ENCODE peak calls at places on chromosome 12, in four cellular contexts. L is IMR-90, P is H9, O is mesenchymal stem cell. H is an unnamed sample.

GRCh38 chr12:106976013-106976658 is 10.8 kb downstream of the MTERF2 start:
- DNase-seq in L (peak), P (no peak), O (peak), H (no peak)

GRCh38 chr12:104454997-104455396 is 1.8 kb upstream of the CHST11 start:
- DNase-seq in L (peak), P (no peak), O (peak), H (no peak)

GRCh38 chr12:28114488-28114887 is 75.8 kb upstream of the CCDC91 start:
- DNase-seq in O (peak), P (no peak), L (peak), H (no peak)

GRCh38 chr12:26623136-26623535 is 209.9 kb downstream of the ITPR2 start:
- DNase-seq in P (no peak), L (no peak), O (no peak), H (no peak)

GRCh38 chr12:43957732-43958131 is 121.9 kb downstream of the TMEM117 start:
- DNase-seq in L (peak), O (peak), P (no peak), H (peak)

GRCh38 chr12:75816892-75817291 is 214.7 kb downstream of the PHLDA1 start:
- DNase-seq in O (peak), P (no peak), L (peak), H (no peak)

GRCh38 chr12:62306569-62307530 is 46.6 kb downstream of the USP15 start:
- DNase-seq in L (no peak), P (no peak), O (no peak), H (no peak)

GRCh38 chr12:76768566-76768965 is 4.7 kb downstream of the ZDHHC17 start:
- DNase-seq in P (no peak), O (no peak), L (peak), H (no peak)

GRCh38 chr12:92615703-92616102 is 87.1 kb upstream of the PLEKHG7 start:
- DNase-seq in L (no peak), O (no peak), P (no peak), H (no peak)

GRCh38 chr12:124699878-124700277 is 132.5 kb upstream of the NCOR2 start:
- DNase-seq in L (no peak), O (no peak), P (peak), H (no peak)

GRCh38 chr12:115249878-115250277 is 565.9 kb upstream of the TBX3 start:
- DNase-seq in P (no peak), O (no peak), L (no peak), H (no peak)

GRCh38 chr12:130179191-130179590 is 16.9 kb downstream of the FZD10 start:
- DNase-seq in O (no peak), L (no peak), P (peak), H (no peak)
- H2AK5ac ChIP-seq in O (no peak), L (no peak), P (no peak), H (no peak)

DNA sequence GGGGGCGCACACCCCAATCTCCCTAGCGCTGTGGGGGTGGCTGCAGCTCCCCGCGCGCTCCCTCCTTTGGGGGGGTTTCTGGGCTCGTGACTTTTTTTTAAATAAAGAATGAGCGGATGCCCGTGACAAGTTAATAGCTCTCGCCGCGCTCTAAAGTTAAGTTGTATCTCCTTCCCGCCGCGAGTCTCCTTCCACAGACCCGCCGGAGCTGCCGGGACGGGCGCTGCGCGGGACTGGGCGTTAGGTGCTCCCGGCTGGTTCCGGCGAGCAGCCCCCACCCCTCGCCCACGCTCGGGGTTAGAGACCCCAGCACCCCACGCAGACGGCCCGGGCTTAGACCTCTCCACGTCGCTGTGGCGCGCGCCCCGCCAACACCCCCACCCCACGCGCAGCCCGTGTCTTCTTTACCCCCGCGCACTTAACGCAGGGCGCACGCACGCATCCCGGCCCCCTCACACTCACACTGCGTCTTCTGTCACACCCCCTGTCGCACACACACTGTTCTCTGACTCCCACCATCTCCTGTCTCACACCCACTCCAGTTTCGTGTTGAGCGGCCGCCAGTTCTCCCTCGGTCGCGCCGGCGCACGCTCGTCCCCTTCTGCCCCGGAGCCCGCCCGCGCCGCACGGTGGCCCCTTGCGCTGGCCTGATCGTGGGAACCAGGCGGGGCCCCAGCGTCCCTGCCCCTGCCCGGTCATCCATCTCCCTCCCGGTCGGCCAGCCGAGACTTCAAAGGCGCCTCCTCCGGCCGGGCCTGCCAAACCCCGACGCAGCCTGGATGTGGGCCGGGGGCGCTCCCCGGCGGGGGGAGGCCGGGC is 82.4 kb upstream of the HMGA2 start:
- DNase-seq in P (peak), O (peak), L (peak), H (peak)
- H2AK5ac ChIP-seq in P (no peak), O (no peak), L (peak), H (no peak)

GRCh38 chr12:113932411-113933196 is 33.5 kb downstream of the RBM19 start:
- DNase-seq in P (no peak), O (peak), L (peak), H (peak)
- H2AK5ac ChIP-seq in P (no peak), O (peak), L (no peak), H (peak)

GRCh38 chr12:575129-575502 is 88.1 kb downstream of the NINJ2 start:
- DNase-seq in O (no peak), P (no peak), L (no peak), H (no peak)
- H2AK5ac ChIP-seq in O (no peak), P (no peak), L (peak), H (no peak)